ENCODE peak calls at places on chromosomes 13 and 19, in seven cellular contexts. One of them, this sample, is unnamed.

GRCh38 chr13:112443191-112444000 is 67.2 kb downstream of the SPACA7 start:
- DNase-seq in fibroblast of mammary gland: no peak
- DNase-seq in GM13977: peak
- DNase-seq in neural progenitor cell: peak
- DNase-seq in fibroblast of lung: no peak
- DNase-seq in B cell: no peak
- DNase-seq in Caco-2: peak
- DNase-seq in this sample: no peak

GRCh38 chr19:39199025-39199424 is 2.3 kb downstream of the NCCRP1 start:
- DNase-seq in fibroblast of mammary gland: peak
- DNase-seq in GM13977: no peak
- DNase-seq in neural progenitor cell: peak
- DNase-seq in fibroblast of lung: peak
- DNase-seq in B cell: no peak
- DNase-seq in Caco-2: no peak
- DNase-seq in this sample: peak

GRCh38 chr19:13156968-13157882 is 7.0 kb downstream of the IER2 start:
- DNase-seq in fibroblast of mammary gland: no peak
- DNase-seq in GM13977: no peak
- DNase-seq in neural progenitor cell: no peak
- DNase-seq in fibroblast of lung: no peak
- DNase-seq in B cell: no peak
- DNase-seq in Caco-2: no peak
- DNase-seq in this sample: no peak

GRCh38 chr13:28137556-28137955 is 789 bp upstream of the PAN3 start:
- DNase-seq in fibroblast of mammary gland: peak
- DNase-seq in GM13977: no peak
- DNase-seq in neural progenitor cell: peak
- DNase-seq in fibroblast of lung: no peak
- DNase-seq in B cell: peak
- DNase-seq in Caco-2: no peak
- DNase-seq in this sample: no peak

GRCh38 chr19:33143897-33144405 is 12.0 kb downstream of the WDR88 start:
- DNase-seq in fibroblast of mammary gland: peak
- DNase-seq in GM13977: peak
- DNase-seq in neural progenitor cell: peak
- DNase-seq in fibroblast of lung: peak
- DNase-seq in B cell: peak
- DNase-seq in Caco-2: peak
- DNase-seq in this sample: peak

GRCh38 chr19:47353307-47353712 is 4.2 kb downstream of the DHX34 start:
- DNase-seq in fibroblast of mammary gland: no peak
- DNase-seq in GM13977: no peak
- DNase-seq in neural progenitor cell: no peak
- DNase-seq in fibroblast of lung: no peak
- DNase-seq in B cell: no peak
- DNase-seq in Caco-2: no peak
- DNase-seq in this sample: no peak

GRCh38 chr13:29548722-29549446 is 46.6 kb downstream of the SLC7A1 start:
- DNase-seq in fibroblast of mammary gland: no peak
- DNase-seq in GM13977: no peak
- DNase-seq in neural progenitor cell: no peak
- DNase-seq in fibroblast of lung: peak
- DNase-seq in B cell: no peak
- DNase-seq in Caco-2: no peak
- DNase-seq in this sample: no peak

GRCh38 chr19:47446534-47447469 is 24.9 kb downstream of the SLC8A2 start:
- DNase-seq in fibroblast of mammary gland: no peak
- DNase-seq in GM13977: no peak
- DNase-seq in neural progenitor cell: peak
- DNase-seq in fibroblast of lung: no peak
- DNase-seq in B cell: no peak
- DNase-seq in Caco-2: no peak
- DNase-seq in this sample: no peak

GRCh38 chr19:16615788-16616187 is 12.2 kb downstream of the MED26 start:
- DNase-seq in fibroblast of mammary gland: peak
- DNase-seq in GM13977: peak
- DNase-seq in neural progenitor cell: no peak
- DNase-seq in fibroblast of lung: no peak
- DNase-seq in B cell: no peak
- DNase-seq in Caco-2: no peak
- DNase-seq in this sample: peak

GRCh38 chr13:40440990-40441820 is 225.2 kb downstream of the FOXO1 start:
- DNase-seq in fibroblast of mammary gland: peak
- DNase-seq in GM13977: no peak
- DNase-seq in neural progenitor cell: no peak
- DNase-seq in fibroblast of lung: peak
- DNase-seq in B cell: no peak
- DNase-seq in Caco-2: no peak
- DNase-seq in this sample: no peak

GRCh38 chr13:32202268-32202667 is 112.9 kb downstream of the ZAR1L start:
- DNase-seq in fibroblast of mammary gland: no peak
- DNase-seq in GM13977: no peak
- DNase-seq in neural progenitor cell: no peak
- DNase-seq in fibroblast of lung: no peak
- DNase-seq in B cell: no peak
- DNase-seq in Caco-2: no peak
- DNase-seq in this sample: no peak

GRCh38 chr13:97855570-97855970 is 97.9 kb upstream of the IPO5 start:
- DNase-seq in fibroblast of mammary gland: peak
- DNase-seq in GM13977: peak
- DNase-seq in neural progenitor cell: peak
- DNase-seq in fibroblast of lung: peak
- DNase-seq in B cell: no peak
- DNase-seq in Caco-2: peak
- DNase-seq in this sample: peak

GRCh38 chr19:46537136-46538097 is 41.8 kb upstream of the PNMA8B start:
- DNase-seq in fibroblast of mammary gland: peak
- DNase-seq in GM13977: peak
- DNase-seq in neural progenitor cell: peak
- DNase-seq in fibroblast of lung: peak
- DNase-seq in B cell: no peak
- DNase-seq in Caco-2: peak
- DNase-seq in this sample: peak

GRCh38 chr19:38003427-38004099 is 96.6 kb downstream of the SIPA1L3 start:
- DNase-seq in fibroblast of mammary gland: peak
- DNase-seq in GM13977: no peak
- DNase-seq in neural progenitor cell: peak
- DNase-seq in fibroblast of lung: peak
- DNase-seq in B cell: peak
- DNase-seq in Caco-2: no peak
- DNase-seq in this sample: no peak

GRCh38 chr13:30696278-30697176 is 38.8 kb upstream of the ALOX5AP start:
- DNase-seq in fibroblast of mammary gland: peak
- DNase-seq in GM13977: no peak
- DNase-seq in neural progenitor cell: no peak
- DNase-seq in fibroblast of lung: peak
- DNase-seq in B cell: no peak
- DNase-seq in Caco-2: no peak
- DNase-seq in this sample: no peak

GRCh38 chr19:19447536-19448237 is 42.2 kb downstream of the GATAD2A start:
- DNase-seq in fibroblast of mammary gland: peak
- DNase-seq in GM13977: no peak
- DNase-seq in neural progenitor cell: no peak
- DNase-seq in fibroblast of lung: no peak
- DNase-seq in B cell: no peak
- DNase-seq in Caco-2: no peak
- DNase-seq in this sample: no peak

GRCh38 chr13:88031980-88032562 is 360.9 kb downstream of the SLITRK5 start:
- DNase-seq in fibroblast of mammary gland: peak
- DNase-seq in GM13977: no peak
- DNase-seq in neural progenitor cell: no peak
- DNase-seq in fibroblast of lung: peak
- DNase-seq in B cell: no peak
- DNase-seq in Caco-2: no peak
- DNase-seq in this sample: no peak

GRCh38 chr19:18282021-18282787 is 782 bp upstream of the JUND start:
- DNase-seq in fibroblast of mammary gland: peak
- DNase-seq in GM13977: no peak
- DNase-seq in neural progenitor cell: peak
- DNase-seq in fibroblast of lung: no peak
- DNase-seq in B cell: no peak
- DNase-seq in Caco-2: no peak
- DNase-seq in this sample: no peak

GRCh38 chr19:5218255-5218855 is 122.3 kb downstream of the PTPRS start:
- DNase-seq in fibroblast of mammary gland: no peak
- DNase-seq in GM13977: no peak
- DNase-seq in neural progenitor cell: no peak
- DNase-seq in fibroblast of lung: no peak
- DNase-seq in B cell: no peak
- DNase-seq in Caco-2: no peak
- DNase-seq in this sample: no peak

GRCh38 chr19:51641648-51642047 is 5.0 kb downstream of the SIGLEC14 start:
- DNase-seq in fibroblast of mammary gland: no peak
- DNase-seq in GM13977: no peak
- DNase-seq in neural progenitor cell: no peak
- DNase-seq in fibroblast of lung: no peak
- DNase-seq in B cell: no peak
- DNase-seq in Caco-2: no peak
- DNase-seq in this sample: no peak

GRCh38 chr19:51156710-51157109 is 14.6 kb downstream of the SIGLEC7 start:
- DNase-seq in fibroblast of mammary gland: no peak
- DNase-seq in GM13977: no peak
- DNase-seq in neural progenitor cell: no peak
- DNase-seq in fibroblast of lung: no peak
- DNase-seq in B cell: no peak
- DNase-seq in Caco-2: no peak
- DNase-seq in this sample: no peak

DNA sequence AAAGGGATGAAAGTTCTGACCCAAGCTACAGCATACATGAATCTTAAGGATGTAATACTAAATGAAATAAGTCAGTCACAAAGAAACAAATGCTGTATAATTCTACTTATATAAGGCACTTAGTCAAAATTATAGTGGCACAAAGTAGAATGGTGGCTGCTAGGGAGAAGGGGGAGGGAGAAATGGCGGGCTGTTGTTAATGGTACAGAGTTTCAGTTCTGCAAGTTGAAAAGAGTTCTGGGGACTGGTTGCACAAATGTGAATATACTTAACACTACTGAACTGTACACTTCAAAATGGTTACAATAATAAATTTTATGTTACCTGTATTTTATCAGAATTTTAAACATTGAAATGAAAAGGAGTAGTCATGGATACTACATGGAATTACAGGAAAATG is 48.9 kb upstream of the CLDN10 start:
- DNase-seq in fibroblast of mammary gland: no peak
- DNase-seq in GM13977: no peak
- DNase-seq in neural progenitor cell: no peak
- DNase-seq in fibroblast of lung: no peak
- DNase-seq in B cell: no peak
- DNase-seq in Caco-2: no peak
- DNase-seq in this sample: no peak
- TF ChIP-seq CTCF in fibroblast of mammary gland: no peak
- TF ChIP-seq CTCF in GM13977: no peak
- TF ChIP-seq CTCF in neural progenitor cell: no peak
- TF ChIP-seq CTCF in fibroblast of lung: no peak
- TF ChIP-seq CTCF in B cell: no peak
- TF ChIP-seq CTCF in Caco-2: no peak
- TF ChIP-seq CTCF in this sample: no peak

DNA sequence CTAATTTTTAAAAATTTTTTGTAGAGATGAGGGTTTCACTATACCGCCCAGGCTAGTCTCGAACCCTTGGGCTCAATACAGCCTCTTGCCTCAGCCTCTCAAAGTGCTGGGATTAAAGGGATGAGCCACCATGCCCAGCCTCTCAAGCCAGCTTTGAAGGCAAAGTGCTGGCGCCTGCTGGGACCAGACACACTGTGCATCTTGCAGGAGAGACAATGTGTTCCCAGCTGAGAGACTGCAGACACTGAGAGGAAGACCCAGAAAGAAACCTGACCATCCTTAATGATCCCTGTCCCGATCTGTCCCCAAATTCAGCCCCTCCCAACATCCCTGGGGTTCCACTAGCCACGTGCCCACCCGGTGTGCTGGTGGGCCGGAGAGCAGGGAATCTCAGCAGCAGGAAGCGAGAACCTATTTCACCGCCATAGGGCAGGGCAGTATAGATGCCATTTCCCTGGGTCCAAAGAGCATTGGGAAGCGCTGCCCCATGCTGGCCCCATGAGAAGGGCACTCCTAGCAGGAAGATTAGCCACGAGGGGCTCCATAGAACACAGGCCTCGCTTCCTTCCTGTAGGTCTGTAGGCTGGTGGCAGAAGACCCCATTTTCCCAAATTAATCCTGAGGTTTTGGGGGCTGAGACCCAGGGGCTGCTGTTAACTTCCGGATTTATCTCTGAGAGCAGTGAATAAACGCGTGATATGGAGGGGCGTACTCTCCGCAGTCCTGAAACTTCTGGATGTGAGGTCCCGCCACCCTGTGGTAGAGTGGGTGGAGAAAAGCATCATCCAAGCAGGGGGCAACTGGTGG is 968 bp downstream of the RAVER1 start:
- DNase-seq in fibroblast of mammary gland: no peak
- DNase-seq in GM13977: no peak
- DNase-seq in neural progenitor cell: no peak
- DNase-seq in fibroblast of lung: no peak
- DNase-seq in B cell: no peak
- DNase-seq in Caco-2: peak
- DNase-seq in this sample: no peak
- TF ChIP-seq CTCF in fibroblast of mammary gland: no peak
- TF ChIP-seq CTCF in GM13977: no peak
- TF ChIP-seq CTCF in neural progenitor cell: no peak
- TF ChIP-seq CTCF in fibroblast of lung: no peak
- TF ChIP-seq CTCF in B cell: no peak
- TF ChIP-seq CTCF in Caco-2: no peak
- TF ChIP-seq CTCF in this sample: no peak

DNA sequence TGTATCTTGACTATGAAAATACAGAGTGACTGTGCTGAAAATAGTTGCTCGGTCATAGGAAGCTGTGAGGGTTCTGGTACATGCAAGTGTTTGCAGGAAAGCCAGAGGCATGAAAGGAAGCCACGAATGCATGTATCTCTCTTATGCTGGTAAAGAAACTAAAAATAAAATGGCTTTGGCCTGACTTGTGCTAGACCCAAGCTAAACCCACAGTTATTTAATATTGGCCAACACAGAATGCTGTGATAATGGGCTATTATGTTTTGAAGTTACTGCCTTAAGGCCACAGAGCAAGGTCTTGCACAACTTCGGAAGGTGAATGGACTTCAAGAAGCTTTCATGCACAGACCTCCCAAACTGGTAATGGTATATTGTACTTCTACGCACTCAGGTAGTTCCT is 518.2 kb upstream of the HTR2A start:
- DNase-seq in fibroblast of mammary gland: no peak
- DNase-seq in GM13977: no peak
- DNase-seq in neural progenitor cell: no peak
- DNase-seq in fibroblast of lung: peak
- DNase-seq in B cell: no peak
- DNase-seq in Caco-2: no peak
- DNase-seq in this sample: no peak
- TF ChIP-seq CTCF in fibroblast of mammary gland: no peak
- TF ChIP-seq CTCF in GM13977: no peak
- TF ChIP-seq CTCF in neural progenitor cell: no peak
- TF ChIP-seq CTCF in fibroblast of lung: no peak
- TF ChIP-seq CTCF in B cell: no peak
- TF ChIP-seq CTCF in Caco-2: no peak
- TF ChIP-seq CTCF in this sample: no peak

DNA sequence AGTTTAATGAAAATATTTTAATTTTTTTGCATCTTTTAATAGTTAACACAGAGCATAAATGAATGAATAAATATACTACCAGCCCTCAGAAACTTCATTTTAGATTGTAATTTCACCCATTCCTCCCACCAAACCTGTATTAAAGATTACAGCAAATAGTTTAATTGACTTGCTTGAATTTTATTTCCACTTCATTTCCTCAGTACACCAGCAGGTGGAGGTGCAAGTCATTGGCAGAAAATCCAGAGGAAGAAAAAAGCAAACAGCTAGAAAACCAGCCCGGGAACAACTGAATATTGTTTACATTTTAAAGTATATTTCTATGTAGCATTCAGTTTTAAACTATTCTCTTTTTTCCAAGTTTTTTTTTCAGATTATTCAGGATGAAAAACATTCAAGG is 177.8 kb downstream of the OLFM4 start:
- DNase-seq in fibroblast of mammary gland: peak
- DNase-seq in GM13977: no peak
- DNase-seq in neural progenitor cell: no peak
- DNase-seq in fibroblast of lung: no peak
- DNase-seq in B cell: no peak
- DNase-seq in Caco-2: peak
- DNase-seq in this sample: no peak
- TF ChIP-seq CTCF in fibroblast of mammary gland: peak
- TF ChIP-seq CTCF in GM13977: peak
- TF ChIP-seq CTCF in neural progenitor cell: peak
- TF ChIP-seq CTCF in fibroblast of lung: no peak
- TF ChIP-seq CTCF in B cell: no peak
- TF ChIP-seq CTCF in Caco-2: peak
- TF ChIP-seq CTCF in this sample: no peak